ENCODE peak calls at places on chromosome 21, in ten cellular contexts. One of them, this sample, is unnamed. For H3K27me3, the result is how much of the 10 kb centered on the place peaks cover.

GRCh38 chr21:16476056-16476850 is 746.5 kb downstream of the USP25 start:
- DNase-seq in thoracic aorta: no peak
- DNase-seq in BJ: no peak
- DNase-seq in tibial artery: no peak
- DNase-seq in IMR-90: no peak
- DNase-seq in transverse colon: no peak
- DNase-seq in tibial nerve: no peak
- DNase-seq in adrenal gland: no peak
- DNase-seq in K562: no peak
- DNase-seq in cardiac muscle cell: no peak
- DNase-seq in this sample: no peak

GRCh38 chr21:21196848-21197247 is 198.6 kb downstream of the NCAM2 start:
- DNase-seq in thoracic aorta: no peak
- DNase-seq in BJ: no peak
- DNase-seq in tibial artery: no peak
- DNase-seq in IMR-90: no peak
- DNase-seq in transverse colon: no peak
- DNase-seq in tibial nerve: no peak
- DNase-seq in adrenal gland: no peak
- DNase-seq in K562: no peak
- DNase-seq in cardiac muscle cell: no peak
- DNase-seq in this sample: no peak

GRCh38 chr21:31281561-31281960 is 62.5 kb downstream of the TIAM1 start:
- DNase-seq in thoracic aorta: no peak
- DNase-seq in BJ: no peak
- DNase-seq in tibial artery: no peak
- DNase-seq in IMR-90: no peak
- DNase-seq in transverse colon: no peak
- DNase-seq in tibial nerve: no peak
- DNase-seq in adrenal gland: no peak
- DNase-seq in K562: no peak
- DNase-seq in cardiac muscle cell: no peak
- DNase-seq in this sample: no peak

GRCh38 chr21:39630191-39630591 is 17.5 kb downstream of the B3GALT5 start:
- DNase-seq in thoracic aorta: no peak
- DNase-seq in BJ: no peak
- DNase-seq in tibial artery: no peak
- DNase-seq in IMR-90: peak
- DNase-seq in transverse colon: no peak
- DNase-seq in tibial nerve: no peak
- DNase-seq in adrenal gland: no peak
- DNase-seq in K562: no peak
- DNase-seq in cardiac muscle cell: no peak
- DNase-seq in this sample: no peak

GRCh38 chr21:37904879-37905278 is 11.4 kb downstream of the KCNJ6 start:
- DNase-seq in thoracic aorta: no peak
- DNase-seq in BJ: no peak
- DNase-seq in tibial artery: no peak
- DNase-seq in IMR-90: no peak
- DNase-seq in transverse colon: no peak
- DNase-seq in tibial nerve: no peak
- DNase-seq in adrenal gland: no peak
- DNase-seq in K562: no peak
- DNase-seq in cardiac muscle cell: no peak
- DNase-seq in this sample: no peak

GRCh38 chr21:41029573-41029972 is 138.4 kb upstream of the BACE2 start:
- DNase-seq in thoracic aorta: no peak
- DNase-seq in BJ: no peak
- DNase-seq in tibial artery: no peak
- DNase-seq in IMR-90: no peak
- DNase-seq in transverse colon: no peak
- DNase-seq in tibial nerve: no peak
- DNase-seq in adrenal gland: no peak
- DNase-seq in K562: no peak
- DNase-seq in cardiac muscle cell: no peak
- DNase-seq in this sample: no peak

GRCh38 chr21:43758132-43758619 is 17.9 kb downstream of the CSTB start:
- DNase-seq in thoracic aorta: no peak
- DNase-seq in BJ: no peak
- DNase-seq in tibial artery: peak
- DNase-seq in IMR-90: peak
- DNase-seq in transverse colon: no peak
- DNase-seq in tibial nerve: no peak
- DNase-seq in adrenal gland: peak
- DNase-seq in K562: no peak
- DNase-seq in cardiac muscle cell: no peak
- DNase-seq in this sample: no peak

GRCh38 chr21:40049031-40049958 is 182.1 kb downstream of the PCP4 start:
- DNase-seq in thoracic aorta: peak
- DNase-seq in BJ: no peak
- DNase-seq in tibial artery: peak
- DNase-seq in IMR-90: peak
- DNase-seq in transverse colon: peak
- DNase-seq in tibial nerve: no peak
- DNase-seq in adrenal gland: peak
- DNase-seq in K562: no peak
- DNase-seq in cardiac muscle cell: peak
- DNase-seq in this sample: no peak

GRCh38 chr21:24693779-24694178 is 913.5 kb downstream of the MRPL39 start:
- DNase-seq in thoracic aorta: no peak
- DNase-seq in BJ: no peak
- DNase-seq in tibial artery: no peak
- DNase-seq in IMR-90: no peak
- DNase-seq in transverse colon: no peak
- DNase-seq in tibial nerve: no peak
- DNase-seq in adrenal gland: no peak
- DNase-seq in K562: no peak
- DNase-seq in cardiac muscle cell: no peak
- DNase-seq in this sample: no peak

GRCh38 chr21:28215214-28215954 is 777.3 kb downstream of the LTN1 start:
- DNase-seq in thoracic aorta: no peak
- DNase-seq in BJ: peak
- DNase-seq in tibial artery: no peak
- DNase-seq in IMR-90: peak
- DNase-seq in transverse colon: no peak
- DNase-seq in tibial nerve: no peak
- DNase-seq in adrenal gland: no peak
- DNase-seq in K562: no peak
- DNase-seq in cardiac muscle cell: no peak
- DNase-seq in this sample: no peak

GRCh38 chr21:28207776-28208175 is 784.9 kb downstream of the LTN1 start:
- DNase-seq in thoracic aorta: no peak
- DNase-seq in BJ: peak
- DNase-seq in tibial artery: no peak
- DNase-seq in IMR-90: peak
- DNase-seq in transverse colon: no peak
- DNase-seq in tibial nerve: no peak
- DNase-seq in adrenal gland: no peak
- DNase-seq in K562: no peak
- DNase-seq in cardiac muscle cell: no peak
- DNase-seq in this sample: peak

GRCh38 chr21:28213221-28213620 is 779.5 kb downstream of the LTN1 start:
- DNase-seq in thoracic aorta: no peak
- DNase-seq in BJ: no peak
- DNase-seq in tibial artery: no peak
- DNase-seq in IMR-90: no peak
- DNase-seq in transverse colon: no peak
- DNase-seq in tibial nerve: no peak
- DNase-seq in adrenal gland: no peak
- DNase-seq in K562: no peak
- DNase-seq in cardiac muscle cell: no peak
- DNase-seq in this sample: no peak

GRCh38 chr21:28216976-28217523 is 775.6 kb downstream of the LTN1 start:
- DNase-seq in thoracic aorta: no peak
- DNase-seq in BJ: no peak
- DNase-seq in tibial artery: no peak
- DNase-seq in IMR-90: no peak
- DNase-seq in transverse colon: no peak
- DNase-seq in tibial nerve: no peak
- DNase-seq in adrenal gland: no peak
- DNase-seq in K562: no peak
- DNase-seq in cardiac muscle cell: no peak
- DNase-seq in this sample: no peak

GRCh38 chr21:28212056-28212455 is 780.6 kb downstream of the LTN1 start:
- DNase-seq in thoracic aorta: no peak
- DNase-seq in BJ: no peak
- DNase-seq in tibial artery: no peak
- DNase-seq in IMR-90: no peak
- DNase-seq in transverse colon: no peak
- DNase-seq in tibial nerve: no peak
- DNase-seq in adrenal gland: no peak
- DNase-seq in K562: no peak
- DNase-seq in cardiac muscle cell: no peak
- DNase-seq in this sample: no peak
- H3K27me3 ChIP-seq in thoracic aorta: under half
- H3K27me3 ChIP-seq in BJ: under half
- H3K27me3 ChIP-seq in tibial artery: under half
- H3K27me3 ChIP-seq in IMR-90: under half
- H3K27me3 ChIP-seq in transverse colon: under half
- H3K27me3 ChIP-seq in tibial nerve: under half
- H3K27me3 ChIP-seq in adrenal gland: under half
- H3K27me3 ChIP-seq in K562: under half
- H3K27me3 ChIP-seq in cardiac muscle cell: under half
- H3K27me3 ChIP-seq in this sample: under half

GRCh38 chr21:32920474-32920873 is 105.3 kb upstream of the OLIG2 start:
- DNase-seq in thoracic aorta: no peak
- DNase-seq in BJ: no peak
- DNase-seq in tibial artery: no peak
- DNase-seq in IMR-90: no peak
- DNase-seq in transverse colon: no peak
- DNase-seq in tibial nerve: no peak
- DNase-seq in adrenal gland: no peak
- DNase-seq in K562: no peak
- DNase-seq in cardiac muscle cell: no peak
- DNase-seq in this sample: no peak

GRCh38 chr21:32929633-32930038 is 96.1 kb upstream of the OLIG2 start:
- DNase-seq in thoracic aorta: no peak
- DNase-seq in BJ: no peak
- DNase-seq in tibial artery: no peak
- DNase-seq in IMR-90: no peak
- DNase-seq in transverse colon: no peak
- DNase-seq in tibial nerve: no peak
- DNase-seq in adrenal gland: no peak
- DNase-seq in K562: no peak
- DNase-seq in cardiac muscle cell: no peak
- DNase-seq in this sample: no peak

GRCh38 chr21:32921632-32922230 is 104.0 kb upstream of the OLIG2 start:
- DNase-seq in thoracic aorta: no peak
- DNase-seq in BJ: no peak
- DNase-seq in tibial artery: no peak
- DNase-seq in IMR-90: peak
- DNase-seq in transverse colon: peak
- DNase-seq in tibial nerve: no peak
- DNase-seq in adrenal gland: peak
- DNase-seq in K562: peak
- DNase-seq in cardiac muscle cell: no peak
- DNase-seq in this sample: peak

GRCh38 chr21:32930673-32931072 is 95.1 kb upstream of the OLIG2 start:
- DNase-seq in thoracic aorta: no peak
- DNase-seq in BJ: no peak
- DNase-seq in tibial artery: no peak
- DNase-seq in IMR-90: no peak
- DNase-seq in transverse colon: no peak
- DNase-seq in tibial nerve: no peak
- DNase-seq in adrenal gland: no peak
- DNase-seq in K562: no peak
- DNase-seq in cardiac muscle cell: no peak
- DNase-seq in this sample: no peak

DNA sequence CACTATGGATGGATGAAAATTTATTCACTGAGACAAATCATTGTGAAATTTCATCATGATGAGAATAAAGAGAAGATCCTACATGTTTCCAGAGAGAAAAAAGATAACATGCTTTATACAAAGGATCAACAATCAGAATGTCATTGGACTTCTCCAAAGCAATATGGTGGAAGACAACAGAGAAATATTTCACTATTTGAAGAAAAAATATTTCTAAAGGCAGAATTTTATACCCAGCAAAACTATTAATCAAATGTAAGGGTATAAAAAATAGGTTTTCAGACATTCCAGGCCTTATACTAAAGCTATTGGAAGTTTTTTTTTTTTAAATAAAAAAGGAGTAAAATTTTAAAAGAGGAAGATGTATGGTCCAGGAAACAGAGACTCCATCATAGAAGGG is 100.6 kb upstream of the OLIG2 start:
- DNase-seq in thoracic aorta: no peak
- DNase-seq in BJ: no peak
- DNase-seq in tibial artery: no peak
- DNase-seq in IMR-90: no peak
- DNase-seq in transverse colon: no peak
- DNase-seq in tibial nerve: no peak
- DNase-seq in adrenal gland: no peak
- DNase-seq in K562: no peak
- DNase-seq in cardiac muscle cell: no peak
- DNase-seq in this sample: no peak
- H3K27me3 ChIP-seq in thoracic aorta: under half
- H3K27me3 ChIP-seq in BJ: under half
- H3K27me3 ChIP-seq in tibial artery: under half
- H3K27me3 ChIP-seq in IMR-90: under half
- H3K27me3 ChIP-seq in transverse colon: under half
- H3K27me3 ChIP-seq in tibial nerve: under half
- H3K27me3 ChIP-seq in adrenal gland: under half
- H3K27me3 ChIP-seq in K562: under half
- H3K27me3 ChIP-seq in cardiac muscle cell: under half
- H3K27me3 ChIP-seq in this sample: under half

GRCh38 chr21:36692844-36693143 is 6.1 kb upstream of the SIM2 start:
- DNase-seq in thoracic aorta: no peak
- DNase-seq in BJ: no peak
- DNase-seq in tibial artery: no peak
- DNase-seq in IMR-90: no peak
- DNase-seq in transverse colon: no peak
- DNase-seq in tibial nerve: no peak
- DNase-seq in adrenal gland: no peak
- DNase-seq in K562: no peak
- DNase-seq in cardiac muscle cell: no peak
- DNase-seq in this sample: no peak
- H3K27me3 ChIP-seq in thoracic aorta: half or more
- H3K27me3 ChIP-seq in BJ: half or more
- H3K27me3 ChIP-seq in tibial artery: under half
- H3K27me3 ChIP-seq in IMR-90: half or more
- H3K27me3 ChIP-seq in transverse colon: half or more
- H3K27me3 ChIP-seq in tibial nerve: half or more
- H3K27me3 ChIP-seq in adrenal gland: half or more
- H3K27me3 ChIP-seq in K562: half or more
- H3K27me3 ChIP-seq in cardiac muscle cell: half or more
- H3K27me3 ChIP-seq in this sample: half or more

DNA sequence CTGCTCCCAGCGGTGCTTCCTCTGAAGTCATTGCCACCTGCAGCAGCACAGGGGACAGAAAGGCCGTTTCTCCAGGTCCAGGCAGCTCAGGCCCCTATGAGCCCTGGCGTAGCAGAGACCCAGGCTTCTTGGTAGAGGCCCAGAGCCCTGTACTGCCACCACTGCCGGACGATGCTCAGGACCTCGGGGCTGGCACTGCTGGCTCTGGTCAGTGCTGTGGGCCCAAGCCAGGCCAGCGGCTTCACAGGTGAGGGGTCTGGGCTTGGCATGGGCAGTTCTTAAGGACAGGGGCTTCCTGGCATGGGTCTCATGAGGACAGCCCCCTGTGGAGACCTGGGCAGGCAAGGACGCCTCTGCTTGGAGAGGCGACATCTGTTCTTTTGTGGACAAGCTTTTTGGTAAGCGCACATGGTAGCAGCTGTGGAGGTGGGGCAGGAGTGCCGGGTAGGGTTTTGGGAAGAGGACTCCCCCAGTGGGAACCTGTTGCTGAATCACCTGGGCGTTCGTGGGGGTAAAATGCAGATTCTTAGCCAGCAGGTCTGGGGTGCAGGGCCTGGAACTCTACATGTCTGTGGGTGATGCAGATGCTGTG is at the start of gene UMODL1:
- DNase-seq in thoracic aorta: no peak
- DNase-seq in BJ: no peak
- DNase-seq in tibial artery: no peak
- DNase-seq in IMR-90: no peak
- DNase-seq in transverse colon: no peak
- DNase-seq in tibial nerve: no peak
- DNase-seq in adrenal gland: no peak
- DNase-seq in K562: no peak
- DNase-seq in cardiac muscle cell: no peak
- DNase-seq in this sample: no peak
- H3K27me3 ChIP-seq in thoracic aorta: under half
- H3K27me3 ChIP-seq in BJ: under half
- H3K27me3 ChIP-seq in tibial artery: under half
- H3K27me3 ChIP-seq in IMR-90: under half
- H3K27me3 ChIP-seq in transverse colon: under half
- H3K27me3 ChIP-seq in tibial nerve: under half
- H3K27me3 ChIP-seq in adrenal gland: under half
- H3K27me3 ChIP-seq in K562: half or more
- H3K27me3 ChIP-seq in cardiac muscle cell: under half
- H3K27me3 ChIP-seq in this sample: under half

This sample was measured in BE2C.